ENCODE peak calls at places on chromosome 7, in seven cellular contexts. One of them, this sample, is unnamed.

GRCh38 chr7:142500364-142500763 is 242.5 kb upstream of the PRSS58 start:
- DNase-seq in DND-41: peak; percentile 60
- DNase-seq in stomach: no peak
- DNase-seq in AG04450: no peak
- DNase-seq in uterus: no peak
- DNase-seq in left ventricle myocardium inferior: no peak
- DNase-seq in adrenal gland: no peak
- DNase-seq in this sample: no peak

GRCh38 chr7:39741942-39742623 is 118.7 kb downstream of the RALA start:
- DNase-seq in stomach: no peak
- DNase-seq in DND-41: peak; percentile 40
- DNase-seq in adrenal gland: no peak
- DNase-seq in AG04450: no peak
- DNase-seq in left ventricle myocardium inferior: peak; percentile 47
- DNase-seq in uterus: no peak
- DNase-seq in this sample: peak; percentile 19

GRCh38 chr7:106548491-106548890 is 112.5 kb downstream of the CCDC71L start:
- DNase-seq in uterus: no peak
- DNase-seq in adrenal gland: no peak
- DNase-seq in AG04450: no peak
- DNase-seq in stomach: no peak
- DNase-seq in DND-41: no peak
- DNase-seq in left ventricle myocardium inferior: no peak
- DNase-seq in this sample: no peak

GRCh38 chr7:74037609-74038008 is 9.6 kb downstream of the ELN start:
- DNase-seq in adrenal gland: no peak
- DNase-seq in stomach: no peak
- DNase-seq in AG04450: no peak
- DNase-seq in DND-41: no peak
- DNase-seq in left ventricle myocardium inferior: peak; percentile 59
- DNase-seq in uterus: peak; percentile 68
- DNase-seq in this sample: no peak

GRCh38 chr7:132417037-132417906 is 159.0 kb downstream of the PLXNA4 start:
- DNase-seq in stomach: no peak
- DNase-seq in DND-41: no peak
- DNase-seq in left ventricle myocardium inferior: no peak
- DNase-seq in adrenal gland: no peak
- DNase-seq in uterus: no peak
- DNase-seq in AG04450: no peak
- DNase-seq in this sample: no peak

GRCh38 chr7:41911792-41912191 is 208.9 kb upstream of the INHBA start:
- DNase-seq in uterus: no peak
- DNase-seq in left ventricle myocardium inferior: no peak
- DNase-seq in adrenal gland: no peak
- DNase-seq in AG04450: no peak
- DNase-seq in stomach: no peak
- DNase-seq in DND-41: no peak
- DNase-seq in this sample: no peak

GRCh38 chr7:117083648-117084047 is 130.3 kb downstream of the ST7 start:
- DNase-seq in AG04450: no peak
- DNase-seq in DND-41: no peak
- DNase-seq in adrenal gland: no peak
- DNase-seq in stomach: peak; percentile 34
- DNase-seq in left ventricle myocardium inferior: no peak
- DNase-seq in uterus: no peak
- DNase-seq in this sample: no peak

GRCh38 chr7:137882261-137882668 is 35.5 kb upstream of the DGKI start:
- DNase-seq in uterus: peak; percentile 70
- DNase-seq in left ventricle myocardium inferior: no peak
- DNase-seq in adrenal gland: peak; percentile 86
- DNase-seq in stomach: no peak
- DNase-seq in DND-41: no peak
- DNase-seq in AG04450: peak; percentile 93
- DNase-seq in this sample: no peak

GRCh38 chr7:13829914-13830603 is 159.4 kb downstream of the ETV1 start:
- DNase-seq in uterus: no peak
- DNase-seq in AG04450: peak; percentile 61
- DNase-seq in stomach: no peak
- DNase-seq in left ventricle myocardium inferior: no peak
- DNase-seq in DND-41: no peak
- DNase-seq in adrenal gland: no peak
- DNase-seq in this sample: no peak

GRCh38 chr7:112204776-112205347 is 1.3 kb downstream of the DOCK4 start:
- DNase-seq in left ventricle myocardium inferior: no peak
- DNase-seq in DND-41: peak; percentile 8
- DNase-seq in stomach: no peak
- DNase-seq in adrenal gland: no peak
- DNase-seq in AG04450: no peak
- DNase-seq in uterus: no peak
- DNase-seq in this sample: peak; percentile 55

GRCh38 chr7:141748401-141748800 is 10.2 kb downstream of the SSBP1 start:
- DNase-seq in DND-41: no peak
- DNase-seq in left ventricle myocardium inferior: no peak
- DNase-seq in stomach: no peak
- DNase-seq in AG04450: no peak
- DNase-seq in uterus: no peak
- DNase-seq in adrenal gland: no peak
- DNase-seq in this sample: no peak

GRCh38 chr7:71770269-71770907 is 638.4 kb downstream of the GALNT17 start:
- DNase-seq in uterus: no peak
- DNase-seq in AG04450: no peak
- DNase-seq in adrenal gland: no peak
- DNase-seq in left ventricle myocardium inferior: no peak
- DNase-seq in DND-41: no peak
- DNase-seq in stomach: no peak
- DNase-seq in this sample: no peak

GRCh38 chr7:22784346-22784745 is 38.3 kb downstream of the TOMM7 start:
- DNase-seq in uterus: no peak
- DNase-seq in adrenal gland: no peak
- DNase-seq in DND-41: no peak
- DNase-seq in stomach: no peak
- DNase-seq in AG04450: no peak
- DNase-seq in left ventricle myocardium inferior: no peak
- DNase-seq in this sample: no peak

GRCh38 chr7:9125246-9125645 is 691.8 kb downstream of the NXPH1 start:
- DNase-seq in AG04450: no peak
- DNase-seq in left ventricle myocardium inferior: no peak
- DNase-seq in DND-41: no peak
- DNase-seq in stomach: no peak
- DNase-seq in uterus: no peak
- DNase-seq in adrenal gland: no peak
- DNase-seq in this sample: peak; percentile 78

GRCh38 chr7:86164827-86165226 is 478.9 kb upstream of the GRM3 start:
- DNase-seq in DND-41: no peak
- DNase-seq in uterus: no peak
- DNase-seq in left ventricle myocardium inferior: no peak
- DNase-seq in AG04450: no peak
- DNase-seq in adrenal gland: no peak
- DNase-seq in stomach: no peak
- DNase-seq in this sample: no peak

GRCh38 chr7:98879198-98879988 is 1.1 kb downstream of the TRRAP start:
- DNase-seq in stomach: no peak
- DNase-seq in adrenal gland: peak; percentile 46
- DNase-seq in uterus: no peak
- DNase-seq in left ventricle myocardium inferior: no peak
- DNase-seq in AG04450: no peak
- DNase-seq in DND-41: peak; percentile 80
- DNase-seq in this sample: peak; percentile 98

GRCh38 chr7:70727861-70728260 is 404.1 kb upstream of the GALNT17 start:
- DNase-seq in DND-41: no peak
- DNase-seq in uterus: no peak
- DNase-seq in stomach: no peak
- DNase-seq in adrenal gland: no peak
- DNase-seq in left ventricle myocardium inferior: no peak
- DNase-seq in AG04450: no peak
- DNase-seq in this sample: no peak

GRCh38 chr7:70726951-70727378 is 405.0 kb upstream of the GALNT17 start:
- DNase-seq in adrenal gland: no peak
- DNase-seq in AG04450: no peak
- DNase-seq in DND-41: no peak
- DNase-seq in left ventricle myocardium inferior: no peak
- DNase-seq in uterus: no peak
- DNase-seq in stomach: no peak
- DNase-seq in this sample: no peak

GRCh38 chr7:70728873-70729552 is 402.9 kb upstream of the GALNT17 start:
- DNase-seq in stomach: no peak
- DNase-seq in adrenal gland: no peak
- DNase-seq in AG04450: no peak
- DNase-seq in left ventricle myocardium inferior: no peak
- DNase-seq in uterus: no peak
- DNase-seq in DND-41: peak; percentile 12
- DNase-seq in this sample: no peak

GRCh38 chr7:70733115-70733514 is 398.8 kb upstream of the GALNT17 start:
- DNase-seq in left ventricle myocardium inferior: no peak
- DNase-seq in stomach: no peak
- DNase-seq in DND-41: no peak
- DNase-seq in adrenal gland: no peak
- DNase-seq in AG04450: peak; percentile 23
- DNase-seq in uterus: no peak
- DNase-seq in this sample: no peak

GRCh38 chr7:70730451-70731110 is 401.4 kb upstream of the GALNT17 start:
- DNase-seq in DND-41: no peak
- DNase-seq in adrenal gland: no peak
- DNase-seq in stomach: no peak
- DNase-seq in uterus: no peak
- DNase-seq in AG04450: no peak
- DNase-seq in left ventricle myocardium inferior: no peak
- DNase-seq in this sample: no peak
- H3K27me3 ChIP-seq in DND-41: no peaks in the 10 kb centered on the region
- H3K27me3 ChIP-seq in adrenal gland: no peaks in the 10 kb centered on the region
- H3K27me3 ChIP-seq in stomach: no peaks in the 10 kb centered on the region
- H3K27me3 ChIP-seq in uterus: no peaks in the 10 kb centered on the region
- H3K27me3 ChIP-seq in AG04450: no peaks in the 10 kb centered on the region
- H3K27me3 ChIP-seq in left ventricle myocardium inferior: no peaks in the 10 kb centered on the region
- H3K27me3 ChIP-seq in this sample: no peaks in the 10 kb centered on the region

GRCh38 chr7:148265896-148266295 is 324.7 kb upstream of the C7orf33 start:
- DNase-seq in stomach: no peak
- DNase-seq in left ventricle myocardium inferior: no peak
- DNase-seq in uterus: no peak
- DNase-seq in AG04450: no peak
- DNase-seq in adrenal gland: no peak
- DNase-seq in DND-41: no peak
- DNase-seq in this sample: no peak

GRCh38 chr7:148261996-148262688 is 328.4 kb upstream of the C7orf33 start:
- DNase-seq in left ventricle myocardium inferior: no peak
- DNase-seq in AG04450: no peak
- DNase-seq in adrenal gland: no peak
- DNase-seq in DND-41: no peak
- DNase-seq in stomach: no peak
- DNase-seq in uterus: no peak
- DNase-seq in this sample: no peak

GRCh38 chr7:148261523-148261922 is 329.0 kb upstream of the C7orf33 start:
- DNase-seq in DND-41: no peak
- DNase-seq in AG04450: no peak
- DNase-seq in adrenal gland: no peak
- DNase-seq in left ventricle myocardium inferior: no peak
- DNase-seq in stomach: no peak
- DNase-seq in uterus: no peak
- DNase-seq in this sample: no peak

GRCh38 chr7:148262721-148263229 is 327.8 kb upstream of the C7orf33 start:
- DNase-seq in stomach: peak; percentile 68
- DNase-seq in AG04450: no peak
- DNase-seq in adrenal gland: peak; percentile 79
- DNase-seq in left ventricle myocardium inferior: peak; percentile 58
- DNase-seq in DND-41: peak; percentile 64
- DNase-seq in uterus: peak; percentile 74
- DNase-seq in this sample: peak; percentile 70

DNA sequence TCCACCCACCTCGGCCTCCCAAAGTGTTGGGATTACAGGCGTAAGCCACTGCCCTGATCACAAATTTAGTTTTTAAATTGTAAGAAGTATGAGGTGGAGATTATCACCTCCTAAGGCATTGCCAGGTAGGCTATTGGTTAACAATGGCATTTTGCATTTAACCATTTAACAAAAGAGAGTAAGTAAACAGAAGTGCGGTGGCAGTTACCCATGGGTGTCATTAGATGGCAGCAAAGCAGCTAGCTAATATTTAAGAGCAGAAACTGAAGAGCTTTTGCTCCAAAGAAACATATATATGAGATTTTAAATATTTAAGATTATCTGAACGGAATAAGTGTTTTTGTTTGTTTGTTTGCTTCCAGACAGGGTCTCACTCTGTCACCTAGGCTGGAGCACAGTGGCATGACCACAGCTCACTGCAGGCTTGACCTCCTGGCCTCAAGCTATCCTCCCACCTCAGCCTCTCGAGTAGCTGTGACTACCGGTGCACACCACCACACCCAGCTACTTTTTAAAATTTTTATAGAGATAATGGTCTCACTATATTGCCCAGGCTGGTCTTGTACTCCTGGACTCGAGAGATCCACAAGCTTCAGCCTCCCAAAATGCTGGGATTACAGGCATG is 325.5 kb upstream of the C7orf33 start:
- DNase-seq in DND-41: peak; percentile 8
- DNase-seq in AG04450: no peak
- DNase-seq in uterus: no peak
- DNase-seq in stomach: no peak
- DNase-seq in adrenal gland: no peak
- DNase-seq in left ventricle myocardium inferior: no peak
- DNase-seq in this sample: peak; percentile 78
- TF ChIP-seq CTCF in DND-41: peak; percentile 77
- TF ChIP-seq CTCF in AG04450: peak; percentile 43
- TF ChIP-seq CTCF in uterus: peak; percentile 9
- TF ChIP-seq CTCF in stomach: peak; percentile 50
- TF ChIP-seq CTCF in adrenal gland: peak; percentile 41
- TF ChIP-seq CTCF in left ventricle myocardium inferior: peak; percentile 64
- TF ChIP-seq CTCF in this sample: peak; percentile 84

DNA sequence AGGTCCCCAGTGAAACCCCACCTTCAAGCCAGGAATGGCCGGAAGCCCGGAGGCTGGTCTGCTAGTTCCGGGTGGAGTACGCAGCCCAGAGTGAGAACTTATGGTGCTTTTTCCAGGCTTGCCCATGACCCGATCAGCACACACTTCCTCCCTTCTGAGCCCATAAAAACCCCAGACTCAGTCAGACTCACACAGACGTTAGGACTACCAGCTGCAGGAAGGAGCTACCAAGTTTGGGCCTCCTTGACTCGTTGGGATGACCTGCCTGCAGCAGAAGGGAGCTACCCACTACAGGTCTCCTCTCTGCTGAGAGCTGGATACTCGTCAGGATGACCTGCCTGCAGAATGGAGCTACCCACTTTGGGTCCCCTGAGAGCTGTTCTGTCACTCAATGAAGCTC is 39.1 kb downstream of the SCRN1 start:
- DNase-seq in uterus: no peak
- DNase-seq in adrenal gland: no peak
- DNase-seq in stomach: no peak
- DNase-seq in left ventricle myocardium inferior: no peak
- DNase-seq in DND-41: no peak
- DNase-seq in AG04450: no peak
- DNase-seq in this sample: no peak
- H3K27me3 ChIP-seq in uterus: no peaks in the 10 kb centered on the region
- H3K27me3 ChIP-seq in adrenal gland: no peaks in the 10 kb centered on the region
- H3K27me3 ChIP-seq in stomach: no peaks in the 10 kb centered on the region
- H3K27me3 ChIP-seq in left ventricle myocardium inferior: no peaks in the 10 kb centered on the region
- H3K27me3 ChIP-seq in DND-41: peaks cover 6% of the 10 kb centered on the region
- H3K27me3 ChIP-seq in AG04450: no peaks in the 10 kb centered on the region
- H3K27me3 ChIP-seq in this sample: no peaks in the 10 kb centered on the region

DNA sequence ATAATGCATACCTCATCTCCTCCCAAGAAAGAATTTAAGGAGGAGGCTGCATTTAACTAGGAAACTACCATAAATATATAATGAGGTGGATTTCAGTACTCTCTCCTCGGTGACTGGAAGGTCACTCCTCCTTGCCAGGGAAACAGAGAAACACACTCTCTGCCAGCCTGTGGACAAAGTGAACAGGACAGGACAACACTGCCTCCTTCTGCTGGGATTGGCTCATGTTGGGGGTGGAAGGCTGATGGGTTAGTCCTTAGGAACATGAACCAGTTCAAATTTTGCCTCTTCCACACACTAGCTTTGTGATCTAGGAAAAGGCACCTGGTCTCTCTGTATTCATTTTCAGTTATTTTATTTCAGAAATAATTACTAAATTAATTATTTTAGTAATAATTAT is 50.6 kb upstream of the STEAP4 start:
- DNase-seq in stomach: peak; percentile 29
- DNase-seq in adrenal gland: peak; percentile 69
- DNase-seq in AG04450: no peak
- DNase-seq in left ventricle myocardium inferior: peak; percentile 19
- DNase-seq in DND-41: no peak
- DNase-seq in uterus: no peak
- DNase-seq in this sample: no peak
- TF ChIP-seq CTCF in stomach: no peak
- TF ChIP-seq CTCF in adrenal gland: no peak
- TF ChIP-seq CTCF in AG04450: no peak
- TF ChIP-seq CTCF in left ventricle myocardium inferior: peak; percentile 52
- TF ChIP-seq CTCF in DND-41: no peak
- TF ChIP-seq CTCF in uterus: no peak
- TF ChIP-seq CTCF in this sample: no peak

This sample was measured in MM.1S.